ENCODE peak calls at places on chromosomes 2 and 18, in five cellular contexts. E, H, O, G and M are unnamed samples.

GRCh38 chr18:44826418-44827259 is 146.0 kb downstream of the SETBP1 start:
- DNase-seq in E (peak; percentile 83), H (no peak), O (peak; percentile 79), G (peak; percentile 89), M (no peak)

GRCh38 chr2:232981767-232982360 is 31.2 kb downstream of the NGEF start:
- DNase-seq in E (no peak), H (no peak), O (no peak), G (no peak), M (no peak)

GRCh38 chr2:106956416-106956815 is 70.4 kb upstream of the ST6GAL2 start:
- DNase-seq in E (no peak), H (no peak), O (no peak), G (no peak), M (no peak)

GRCh38 chr18:75823376-75823950 is 396.0 kb upstream of the SMIM21 start:
- DNase-seq in E (no peak), H (no peak), O (no peak), G (no peak), M (no peak)

GRCh38 chr2:172864182-172864581 is 128.5 kb downstream of the RAPGEF4 start:
- DNase-seq in E (no peak), H (peak; percentile 66), O (no peak), G (peak; percentile 51), M (no peak)

GRCh38 chr2:239158641-239159475 is 242.0 kb downstream of the HDAC4 start:
- DNase-seq in E (peak; percentile 70), H (peak; percentile 48), O (no peak), G (no peak), M (no peak)

GRCh38 chr2:10240911-10241610 is 61.6 kb upstream of the HPCAL1 start:
- DNase-seq in E (no peak), H (no peak), O (no peak), G (no peak), M (no peak)

GRCh38 chr2:69969126-69969983 is 7.9 kb upstream of the ASPRV1 start:
- DNase-seq in E (no peak), H (no peak), O (no peak), G (no peak), M (no peak)

GRCh38 chr18:9296233-9297006 is 38.2 kb upstream of the TWSG1 start:
- DNase-seq in E (no peak), H (no peak), O (no peak), G (no peak), M (no peak)

GRCh38 chr2:147365577-147365976 is 479.3 kb upstream of the ACVR2A start:
- DNase-seq in E (no peak), H (no peak), O (no peak), G (no peak), M (no peak)

GRCh38 chr2:98297817-98298684 is 48.2 kb upstream of the CNGA3 start:
- DNase-seq in E (no peak), H (no peak), O (no peak), G (no peak), M (no peak)
- TF ChIP-seq POLR2A in E (no peak), H (no peak), O (no peak), G (no peak), M (no peak)

DNA sequence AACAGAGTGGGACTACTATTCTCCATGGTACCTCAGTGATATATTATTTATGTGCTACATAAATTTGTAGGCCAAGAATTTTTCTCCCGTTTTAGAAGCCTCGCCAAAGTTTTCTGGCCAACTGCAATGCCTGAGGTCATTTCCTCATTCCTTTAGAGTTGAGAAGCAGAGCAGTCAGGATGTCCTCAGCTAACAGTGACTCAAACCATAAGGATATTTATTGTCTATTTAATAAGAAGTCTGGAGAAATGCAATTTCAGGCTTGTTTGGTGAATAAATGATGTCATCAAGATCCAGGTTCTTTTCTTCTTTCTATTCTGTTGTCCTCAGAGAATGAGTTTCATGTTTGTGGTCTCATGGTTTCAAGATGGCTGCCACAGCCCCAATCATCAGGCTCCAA is 91.0 kb downstream of the ADCYAP1 start:
- DNase-seq in E (no peak), H (no peak), O (no peak), G (no peak), M (no peak)
- H3K27ac ChIP-seq in E (no peak overlapping the region), H (no peak overlapping the region), O (peak overlapping the region; percentile 24), G (no peak overlapping the region), M (no peak overlapping the region)

GRCh38 chr2:85195956-85196355 is 62.8 kb downstream of the TCF7L1 start:
- DNase-seq in E (no peak), H (no peak), O (no peak), G (no peak), M (no peak)

GRCh38 chr2:85189606-85190270 is 56.5 kb downstream of the TCF7L1 start:
- DNase-seq in E (no peak), H (no peak), O (no peak), G (no peak), M (no peak)

GRCh38 chr2:85199692-85200091 is 66.5 kb downstream of the TCF7L1 start:
- DNase-seq in E (no peak), H (no peak), O (no peak), G (no peak), M (no peak)

GRCh38 chr2:85191157-85191556 is 58.0 kb downstream of the TCF7L1 start:
- DNase-seq in E (no peak), H (no peak), O (no peak), G (no peak), M (no peak)

DNA sequence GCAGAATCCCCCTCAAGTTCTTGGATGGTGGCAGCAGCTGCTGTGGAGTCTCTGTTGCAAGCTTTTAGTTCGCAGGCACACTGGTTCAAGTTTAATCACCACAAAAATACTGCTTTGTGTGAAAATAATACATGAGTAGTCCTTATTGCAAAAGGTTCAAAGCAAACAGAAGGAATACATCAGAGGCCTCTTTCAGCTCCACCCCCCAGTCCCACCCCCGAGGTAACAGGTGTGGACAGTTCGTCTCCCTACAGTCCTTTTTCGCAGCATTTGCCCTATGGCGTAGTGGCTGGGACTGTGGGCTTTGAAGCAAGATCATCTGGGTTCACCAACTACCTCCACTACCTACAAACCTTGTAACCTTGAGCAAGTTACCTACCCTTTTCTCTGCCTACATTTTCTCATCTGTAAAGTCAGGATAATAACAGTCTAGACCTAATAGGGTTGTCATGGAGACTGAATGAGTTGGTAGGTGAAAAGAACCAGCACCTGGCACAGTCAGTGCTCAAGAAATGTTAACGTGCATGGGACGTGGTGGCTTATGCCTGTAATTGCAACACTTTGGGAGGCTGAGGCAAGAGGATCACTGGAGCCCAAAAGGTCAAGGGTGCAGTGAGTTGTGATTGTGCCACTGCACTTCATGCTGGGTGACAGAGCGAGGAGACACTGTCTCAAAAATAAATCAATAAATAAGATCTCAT is 61.7 kb downstream of the TCF7L1 start:
- DNase-seq in E (no peak), H (no peak), O (no peak), G (no peak), M (no peak)
- H3K9me3 ChIP-seq in E (no peaks in the 10 kb centered on the region), H (no peaks in the 10 kb centered on the region), O (no peaks in the 10 kb centered on the region), G (no peaks in the 10 kb centered on the region), M (no peaks in the 10 kb centered on the region)

GRCh38 chr2:74531666-74532065 is 1.9 kb downstream of the HTRA2 start:
- DNase-seq in E (no peak), H (no peak), O (no peak), G (no peak), M (no peak)

GRCh38 chr2:74532222-74532621 is 2.5 kb downstream of the HTRA2 start:
- DNase-seq in E (no peak), H (peak; percentile 41), O (no peak), G (no peak), M (no peak)

GRCh38 chr2:74528600-74529356 is 728 bp downstream of the AUP1 start:
- DNase-seq in E (no peak), H (peak; percentile 50), O (no peak), G (no peak), M (no peak)

GRCh38 chr2:74529357-74530238 is at the start of the genes AUP1 and HTRA2:
- DNase-seq in E (peak; percentile 99), H (peak; percentile 99), O (peak; percentile 99), G (peak; percentile 99), M (peak; percentile 99)

DNA sequence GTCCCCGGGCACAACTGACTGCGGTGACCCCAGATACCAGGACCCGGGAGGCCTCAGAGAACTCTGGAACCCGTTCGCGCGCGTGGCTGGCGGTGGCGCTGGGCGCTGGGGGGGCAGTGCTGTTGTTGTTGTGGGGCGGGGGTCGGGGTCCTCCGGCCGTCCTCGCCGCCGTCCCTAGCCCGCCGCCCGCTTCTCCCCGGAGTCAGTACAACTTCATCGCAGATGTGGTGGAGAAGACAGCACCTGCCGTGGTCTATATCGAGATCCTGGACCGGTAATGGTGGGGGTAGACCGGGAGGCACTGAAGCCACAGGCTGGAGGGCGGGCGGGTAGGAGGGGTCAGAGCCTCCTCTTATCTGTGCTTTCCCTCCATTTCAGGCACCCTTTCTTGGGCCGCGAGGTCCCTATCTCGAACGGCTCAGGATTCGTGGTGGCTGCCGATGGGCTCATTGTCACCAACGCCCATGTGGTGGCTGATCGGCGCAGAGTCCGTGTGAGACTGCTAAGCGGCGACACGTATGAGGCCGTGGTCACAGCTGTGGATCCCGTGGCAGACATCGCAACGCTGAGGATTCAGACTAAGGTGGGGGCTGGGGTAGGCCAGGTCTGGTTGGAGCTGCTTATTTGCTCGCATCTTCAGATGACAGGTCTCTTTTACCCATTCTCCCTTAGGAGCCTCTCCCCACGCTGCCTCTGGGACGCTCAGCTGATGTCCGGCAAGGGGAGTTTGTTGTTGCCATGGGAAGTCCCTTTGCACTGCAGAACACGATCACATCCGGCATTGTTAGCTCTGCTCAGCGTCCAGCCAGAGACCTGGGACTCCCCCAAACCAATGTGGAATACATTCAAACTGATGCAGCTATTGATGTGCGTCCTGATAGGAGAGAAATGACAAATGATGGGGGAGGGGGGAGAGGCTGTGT is 767 bp downstream of the HTRA2 start:
- DNase-seq in E (no peak), H (peak; percentile 96), O (peak; percentile 48), G (peak; percentile 37), M (no peak)
- TF ChIP-seq POLR2A in E (no peak), H (peak; percentile 79), O (no peak), G (no peak), M (no peak)

DNA sequence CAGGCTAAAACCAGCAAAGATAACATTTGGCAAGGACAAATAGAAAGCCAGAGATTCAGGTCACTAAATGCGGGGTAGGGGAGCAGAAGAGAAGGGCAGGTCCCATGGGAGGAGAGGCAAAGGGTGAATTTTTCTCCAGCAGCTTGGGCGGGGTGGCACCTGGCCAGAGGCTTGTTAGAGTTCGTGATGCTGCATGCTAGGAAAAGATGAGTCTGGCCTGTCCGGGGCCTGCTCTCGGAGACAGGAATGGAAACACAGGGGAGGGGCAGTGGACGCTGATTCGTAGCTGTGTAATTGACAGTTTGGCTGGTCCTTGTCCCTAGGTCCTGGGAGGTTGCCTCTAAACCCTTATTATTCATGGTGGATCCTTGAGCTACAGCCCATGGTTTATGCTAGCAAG is 44.7 kb downstream of the CYP27C1 start:
- DNase-seq in E (peak; percentile 78), H (no peak), O (peak; percentile 48), G (peak; percentile 58), M (no peak)
- H3K27ac ChIP-seq in E (peak overlapping the region; percentile 70), H (no peak overlapping the region), O (no peak overlapping the region), G (no peak overlapping the region), M (peak overlapping the region; percentile 93)